ENCODE peak calls at places on chromosomes 2 and 18, in five cellular contexts. L, S, Y, Q and I are unnamed samples.

GRCh38 chr2:127389778-127390435 is 2.1 kb upstream of the MAP3K2 start:
- DNase-seq in Y (no peak), Q (no peak), S (peak), L (no peak), I (no peak)

GRCh38 chr2:43024515-43024962 is 201.9 kb downstream of the ZFP36L2 start:
- DNase-seq in S (peak), L (no peak), Y (peak), Q (peak), I (peak)

GRCh38 chr18:41389936-41390667 is 564.9 kb upstream of the PIK3C3 start:
- DNase-seq in Q (no peak), S (no peak), L (no peak), Y (no peak), I (no peak)

GRCh38 chr18:58268849-58269248 is 224.8 kb downstream of the NEDD4L start:
- DNase-seq in Q (no peak), S (no peak), Y (no peak), L (peak), I (peak)

GRCh38 chr2:221716434-221717303 is 144.6 kb upstream of the EPHA4 start:
- DNase-seq in L (peak), Q (no peak), Y (no peak), S (no peak), I (peak)

GRCh38 chr18:7221424-7222155 is 9.3 kb upstream of the LRRC30 start:
- DNase-seq in L (peak), Y (no peak), Q (no peak), S (no peak), I (peak)

GRCh38 chr18:26909599-26910290 is 44.2 kb upstream of the AQP4 start:
- DNase-seq in S (no peak), L (peak), Q (no peak), Y (no peak), I (no peak)

GRCh38 chr2:40955635-40956034 is 503.7 kb upstream of the SLC8A1 start:
- DNase-seq in L (no peak), S (no peak), Y (no peak), Q (no peak), I (peak)

GRCh38 chr2:191401287-191401686 is 156.1 kb downstream of the MYO1B start:
- DNase-seq in Y (no peak), L (no peak), S (no peak), Q (no peak), I (no peak)

GRCh38 chr2:199458806-199459285 is 1.1 kb upstream of the SATB2 start:
- DNase-seq in Q (no peak), S (no peak), L (peak), Y (no peak), I (no peak)

GRCh38 chr18:68448736-68449135 is 266.2 kb downstream of the TMX3 start:
- DNase-seq in Y (no peak), S (no peak), L (peak), Q (no peak), I (peak)

GRCh38 chr2:172357442-172357841 is 69.9 kb upstream of the ITGA6 start:
- DNase-seq in S (no peak), L (no peak), Y (peak), Q (no peak), I (no peak)

GRCh38 chr18:44893045-44893706 is 212.5 kb downstream of the SETBP1 start:
- DNase-seq in Q (no peak), L (no peak), Y (no peak), S (no peak), I (no peak)

GRCh38 chr2:223674998-223675609 is 72.9 kb upstream of the SCG2 start:
- DNase-seq in S (no peak), Q (no peak), Y (no peak), L (peak), I (peak)

GRCh38 chr2:71833855-71834554 is 313.7 kb downstream of the CYP26B1 start:
- DNase-seq in Y (peak), Q (no peak), S (no peak), L (no peak), I (no peak)

GRCh38 chr2:39431592-39432316 is 5.3 kb downstream of the MAP4K3 start:
- DNase-seq in S (no peak), Y (no peak), L (peak), Q (no peak), I (peak)

GRCh38 chr2:192195548-192196418 is 1.1 kb upstream of the TMEFF2 start:
- DNase-seq in S (peak), Q (peak), L (no peak), Y (peak), I (peak)

GRCh38 chr2:195445639-195446038 is 211.4 kb upstream of the SLC39A10 start:
- DNase-seq in Y (no peak), S (no peak), Q (no peak), L (no peak), I (no peak)

GRCh38 chr2:169775765-169776482 is 22.7 kb upstream of the SSB start:
- DNase-seq in S (no peak), L (peak), Y (no peak), Q (no peak), I (peak)

GRCh38 chr2:238305965-238306679 is 14.2 kb upstream of the TRAF3IP1 start:
- DNase-seq in S (no peak), Y (no peak), L (no peak), Q (no peak), I (no peak)

GRCh38 chr2:238302751-238303150 is 14.3 kb upstream of the PER2 start:
- DNase-seq in Y (no peak), Q (no peak), L (no peak), S (no peak), I (no peak)

GRCh38 chr2:238304116-238304515 is 15.7 kb upstream of the PER2 start:
- DNase-seq in L (no peak), S (no peak), Y (no peak), Q (no peak), I (no peak)

GRCh38 chr2:238306680-238306998 is 13.7 kb upstream of the TRAF3IP1 start:
- DNase-seq in Q (no peak), Y (no peak), L (no peak), S (no peak), I (no peak)

GRCh38 chr2:238305092-238305862 is 15.0 kb upstream of the TRAF3IP1 start:
- DNase-seq in S (no peak), L (no peak), Y (no peak), Q (no peak), I (peak)
- TF ChIP-seq CTCF in S (no peak), L (peak), Y (peak), Q (no peak), I (peak)

DNA sequence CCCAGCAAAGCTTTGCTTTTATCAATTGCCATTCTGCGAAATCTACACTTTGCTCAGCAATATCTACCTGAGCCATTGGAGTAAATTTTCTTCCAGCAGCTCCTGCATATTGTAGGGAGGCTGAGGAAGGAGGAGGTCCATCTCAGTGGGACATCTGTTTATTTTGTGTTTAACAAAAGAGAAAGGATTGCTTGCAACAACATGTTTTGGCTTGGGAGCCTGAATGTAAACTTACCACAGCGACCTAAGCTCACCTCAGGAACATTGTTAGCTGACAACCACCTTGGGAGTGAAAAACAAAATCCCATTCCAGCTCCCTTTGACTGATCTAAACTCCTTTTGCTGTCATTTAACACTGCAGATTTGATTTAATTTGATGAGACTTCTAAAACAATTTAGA is 356.1 kb downstream of the SS18 start:
- DNase-seq in L (peak), Q (no peak), Y (no peak), S (no peak), I (no peak)
- H3K4me3 ChIP-seq in L (no peak), Q (no peak), Y (no peak), S (no peak), I (no peak)

GRCh38 chr2:175187378-175187777 is 5.9 kb upstream of the ATP5MC3 start:
- DNase-seq in Q (no peak), S (no peak), L (peak), Y (no peak), I (peak)
- TF ChIP-seq CTCF in Q (no peak), S (peak), L (no peak), Y (peak), I (peak)

DNA sequence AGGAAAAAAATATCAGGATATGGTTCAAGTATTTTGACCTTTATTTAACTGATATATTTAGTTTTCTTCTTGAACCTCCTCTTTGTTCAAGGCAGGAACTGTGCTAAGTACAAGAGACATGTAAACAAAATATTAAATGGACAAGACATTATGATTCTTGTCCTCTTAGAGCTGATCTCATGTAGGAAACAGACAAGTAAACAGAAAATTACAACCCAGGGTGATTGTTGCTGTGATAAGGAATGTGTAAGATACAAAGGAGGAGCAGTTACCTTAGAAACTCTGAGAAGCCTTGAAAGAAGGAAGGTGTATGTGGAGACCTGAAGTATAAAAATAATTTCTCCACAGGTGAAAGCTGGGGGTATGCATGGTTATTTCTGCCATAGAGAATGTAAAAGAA is 12.9 kb downstream of the RBM45 start:
- DNase-seq in S (no peak), Y (no peak), Q (no peak), L (no peak), I (no peak)
- H3K4me3 ChIP-seq in S (no peak), Y (no peak), Q (no peak), L (no peak), I (no peak)

DNA sequence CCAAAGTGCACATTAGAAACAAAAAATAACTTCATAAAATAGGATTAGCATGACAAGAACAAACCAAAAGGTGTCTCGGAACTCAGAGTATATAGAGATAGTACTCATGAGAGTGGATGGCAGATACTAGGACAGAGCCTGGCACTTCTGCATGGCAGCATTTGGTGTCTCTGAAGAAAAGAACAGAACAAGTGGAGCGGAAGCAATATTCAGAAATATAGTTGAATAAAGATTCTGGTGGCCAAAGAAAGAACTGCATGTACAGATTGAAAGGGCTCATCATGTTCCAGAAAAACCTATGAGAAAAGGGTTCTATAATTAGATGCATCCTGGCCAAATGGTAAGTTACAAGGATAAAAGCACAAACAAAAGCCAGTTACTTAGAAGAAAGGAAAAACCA is 90.9 kb downstream of the CCDC138 start:
- DNase-seq in L (no peak), S (no peak), Q (no peak), Y (no peak), I (no peak)
- TF ChIP-seq CTCF in L (no peak), S (no peak), Q (no peak), Y (no peak), I (no peak)

DNA sequence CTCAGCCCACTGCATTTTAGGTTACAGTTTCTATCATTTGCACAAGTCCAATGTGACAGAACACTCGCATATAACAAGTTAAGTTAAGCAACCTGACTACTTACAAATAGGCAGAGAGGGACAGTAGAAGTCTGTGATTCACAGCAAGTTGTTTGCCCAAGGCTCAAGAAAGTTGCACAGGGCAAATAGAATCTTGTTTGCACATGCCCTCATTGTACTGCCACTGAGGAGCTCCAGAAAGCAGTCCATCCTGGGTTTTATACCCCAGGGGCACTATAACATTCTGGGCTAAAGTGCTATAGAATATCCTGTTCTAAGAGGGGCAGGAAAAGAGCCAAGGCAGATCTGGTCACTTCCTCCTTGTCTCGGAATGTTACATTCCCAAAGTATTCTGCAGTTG is 546.0 kb upstream of the GCFC2 start:
- DNase-seq in S (no peak), L (peak), Y (no peak), Q (no peak), I (peak)
- H3K4me3 ChIP-seq in S (no peak), L (no peak), Y (no peak), Q (no peak), I (no peak)